ENCODE peak calls at places on chromosomes 13 and 19, in six cellular contexts. N is GM23338, Y is WTC11, T is neural crest cell, K is progenitor cell of endocrine pancreas, D is lower leg skin. Z is an unnamed sample.

GRCh38 chr19:49766938-49767315 is at the start of gene AP2A1:
- DNase-seq in N (no peak), Y (no peak), T (no peak), K (no peak), D (no peak), Z (no peak)

GRCh38 chr13:100636004-100636403 is 38.6 kb downstream of the TMTC4 start:
- DNase-seq in N (no peak), Y (no peak), T (no peak), K (no peak), D (no peak), Z (no peak)

GRCh38 chr19:18438331-18439024 is 545 bp upstream of the ISYNA1 start:
- DNase-seq in N (peak), Y (peak), T (no peak), K (no peak), D (no peak), Z (no peak)

GRCh38 chr19:58474997-58475713 is 997 bp upstream of the ZNF446 start:
- DNase-seq in N (no peak), Y (no peak), T (no peak), K (no peak), D (no peak), Z (no peak)

GRCh38 chr19:4694211-4694987 is 24.3 kb upstream of the MYDGF start:
- DNase-seq in N (no peak), Y (no peak), T (no peak), K (no peak), D (peak), Z (no peak)

GRCh38 chr13:60158321-60158801 is 5.4 kb downstream of the DIAPH3 start:
- DNase-seq in N (peak), Y (no peak), T (no peak), K (no peak), D (no peak), Z (no peak)

GRCh38 chr13:30364133-30364532 is 56.8 kb upstream of the KATNAL1 start:
- DNase-seq in N (no peak), Y (no peak), T (no peak), K (no peak), D (peak), Z (no peak)

GRCh38 chr13:25738342-25738771 is 313.5 kb downstream of the SHISA2 start:
- DNase-seq in N (no peak), Y (no peak), T (no peak), K (no peak), D (no peak), Z (no peak)

GRCh38 chr19:35558400-35559280 is 4.8 kb downstream of the ATP4A start:
- DNase-seq in N (no peak), Y (no peak), T (no peak), K (no peak), D (no peak), Z (peak)

GRCh38 chr19:37936166-37936565 is 29.2 kb downstream of the SIPA1L3 start:
- DNase-seq in N (no peak), Y (no peak), T (no peak), K (no peak), D (no peak), Z (no peak)

GRCh38 chr19:1122972-1123363 is 19.2 kb downstream of the GPX4 start:
- DNase-seq in N (peak), Y (peak), T (peak), K (no peak), D (peak), Z (peak)

GRCh38 chr19:14614099-14614412 is 31.2 kb downstream of the CLEC17A start:
- DNase-seq in N (no peak), Y (no peak), T (no peak), K (no peak), D (no peak), Z (peak)

GRCh38 chr19:57512845-57513244 is 13.1 kb downstream of the ZNF773 start:
- DNase-seq in N (peak), Y (no peak), T (no peak), K (no peak), D (no peak), Z (peak)

GRCh38 chr13:97266328-97266727 is 44.2 kb downstream of the MBNL2 start:
- DNase-seq in N (peak), Y (peak), T (no peak), K (no peak), D (no peak), Z (no peak)

GRCh38 chr13:27919934-27920676 is at the start of gene PDX1:
- DNase-seq in N (peak), Y (peak), T (no peak), K (peak), D (peak), Z (no peak)

GRCh38 chr13:103883152-103883551 is 816.9 kb upstream of the SLC10A2 start:
- DNase-seq in N (peak), Y (peak), T (peak), K (peak), D (peak), Z (no peak)

GRCh38 chr13:65882810-65883209 is 1347.3 kb downstream of the PCDH9 start:
- DNase-seq in N (peak), Y (peak), T (no peak), K (no peak), D (no peak), Z (no peak)
- TF ChIP-seq CTCF in N (peak), Y (no peak), T (peak), K (peak), D (no peak), Z (no peak)

GRCh38 chr13:112725346-112726017 is 35.6 kb downstream of the ATP11A start:
- DNase-seq in N (no peak), Y (no peak), T (no peak), K (no peak), D (no peak), Z (peak)
- TF ChIP-seq CTCF in N (no peak), Y (no peak), T (no peak), K (no peak), D (no peak), Z (no peak)

DNA sequence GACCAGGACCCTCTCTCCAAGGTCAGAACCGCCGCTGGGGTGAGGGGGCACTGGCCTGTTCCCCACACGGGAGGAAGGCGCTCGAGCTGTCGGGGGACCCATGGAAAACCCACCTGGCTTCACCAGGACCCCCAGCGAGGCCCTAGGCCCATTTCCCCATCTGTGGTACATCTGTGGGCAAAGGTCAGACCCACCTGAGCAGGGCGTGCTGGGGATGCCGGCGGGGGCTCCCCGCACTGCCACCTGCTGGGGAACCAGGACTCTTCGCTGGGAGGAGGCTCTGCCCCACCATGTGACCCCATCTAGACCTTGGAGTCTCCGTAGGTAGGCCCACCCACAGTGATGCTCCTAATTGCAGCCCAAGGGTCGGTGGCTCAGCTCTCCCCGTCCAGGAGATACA is 511 bp downstream of the WDR88 start:
- DNase-seq in N (peak), Y (peak), T (no peak), K (no peak), D (no peak), Z (no peak)
- TF ChIP-seq CTCF in N (peak), Y (no peak), T (peak), K (peak), D (no peak), Z (peak)

DNA sequence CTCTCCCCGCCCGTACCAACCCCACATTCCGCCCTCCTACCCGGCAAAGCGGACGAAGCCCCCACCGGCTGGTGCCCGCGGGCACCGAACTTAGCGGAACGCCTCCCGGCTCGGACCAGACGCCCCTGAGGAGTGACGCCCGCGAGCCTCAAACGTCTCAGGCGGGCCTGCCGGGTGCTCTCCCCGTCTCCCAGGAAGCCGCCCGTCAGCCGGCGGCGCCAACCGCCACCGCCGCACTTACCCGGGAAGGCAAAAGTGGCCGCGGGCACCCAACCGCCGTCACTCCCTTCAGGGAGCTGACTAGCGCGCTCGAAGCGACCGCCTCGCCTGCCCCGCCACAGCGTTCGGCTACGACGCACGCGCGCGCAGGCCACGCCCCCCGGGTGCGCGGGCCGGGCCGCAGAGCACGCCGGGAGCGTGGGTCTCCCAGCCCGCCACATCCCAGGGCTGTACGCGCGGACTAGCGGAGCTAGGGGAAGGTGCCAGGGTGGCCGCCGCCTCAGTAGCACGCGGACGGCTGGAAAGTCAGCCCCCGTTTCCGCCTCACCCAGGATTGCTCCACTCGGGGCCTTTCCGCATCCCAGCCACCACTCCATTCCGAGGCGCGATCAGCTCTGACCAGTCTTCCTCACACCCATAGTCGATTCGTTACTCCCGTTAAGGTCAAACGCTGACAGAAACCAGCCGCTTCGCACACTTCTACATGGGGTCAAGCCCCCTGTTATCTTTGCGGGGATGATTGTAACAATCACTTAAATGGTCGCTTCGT is at the start of gene TEX30:
- DNase-seq in N (peak), Y (peak), T (peak), K (peak), D (peak), Z (peak)
- TF ChIP-seq CTCF in N (no peak), Y (no peak), T (no peak), K (no peak), D (no peak), Z (no peak)

DNA sequence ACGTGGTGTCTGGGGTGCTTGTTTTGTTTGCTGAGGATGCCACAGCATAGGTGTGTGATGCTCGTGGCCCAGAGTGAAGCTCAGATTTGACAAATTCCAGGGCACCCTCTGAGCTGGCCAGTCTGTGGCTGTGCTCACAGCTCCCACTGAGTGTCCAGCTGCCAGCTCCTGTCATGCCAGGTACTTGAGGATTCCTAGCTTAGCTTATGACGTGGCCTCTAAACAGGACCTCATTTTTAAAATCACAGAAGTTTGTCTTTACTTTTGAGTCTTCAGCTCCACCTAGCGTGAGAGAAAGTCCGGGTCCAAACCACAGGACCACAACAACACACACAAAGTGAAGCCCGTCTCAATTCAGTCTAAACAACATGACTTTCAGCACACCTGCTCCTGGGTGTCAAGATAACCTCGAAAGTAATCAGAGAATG is 117.3 kb downstream of the RAB20 start:
- DNase-seq in N (no peak), Y (no peak), T (no peak), K (no peak), D (peak), Z (peak)
- TF ChIP-seq CTCF in N (no peak), Y (no peak), T (no peak), K (no peak), D (no peak), Z (peak)

GRCh38 chr13:24458736-24459135 is 53.8 kb downstream of the PARP4 start:
- DNase-seq in N (no peak), Y (no peak), T (no peak), K (no peak), D (no peak), Z (no peak)

GRCh38 chr13:24463078-24463477 is 49.5 kb downstream of the PARP4 start:
- DNase-seq in N (no peak), Y (no peak), T (no peak), K (no peak), D (no peak), Z (no peak)

GRCh38 chr13:24456396-24456795 is 56.2 kb downstream of the PARP4 start:
- DNase-seq in N (no peak), Y (no peak), T (no peak), K (no peak), D (no peak), Z (no peak)

GRCh38 chr13:24459234-24459633 is 53.3 kb downstream of the PARP4 start:
- DNase-seq in N (no peak), Y (no peak), T (no peak), K (no peak), D (no peak), Z (peak)

GRCh38 chr13:24460256-24460655 is 52.3 kb downstream of the PARP4 start:
- DNase-seq in N (no peak), Y (no peak), T (no peak), K (no peak), D (no peak), Z (no peak)
- TF ChIP-seq CTCF in N (no peak), Y (no peak), T (no peak), K (no peak), D (no peak), Z (no peak)

GRCh38 chr13:99577934-99578917 is 77.0 kb downstream of the TM9SF2 start:
- DNase-seq in N (peak), Y (no peak), T (peak), K (no peak), D (no peak), Z (peak)
- TF ChIP-seq CTCF in N (peak), Y (no peak), T (peak), K (no peak), D (no peak), Z (no peak)

GRCh38 chr19:47226426-47227346 is 4.3 kb downstream of the BBC3 start:
- DNase-seq in N (peak), Y (no peak), T (no peak), K (no peak), D (peak), Z (peak)
- TF ChIP-seq CTCF in N (no peak), Y (no peak), T (no peak), K (no peak), D (no peak), Z (no peak)

Z was measured in GM12865.